ENCODE peak calls at places on chromosomes 7 and 10, in ten cellular contexts. One of them, this sample, is unnamed.

GRCh38 chr7:74544706-74545469 is 91.2 kb downstream of the GTF2IRD1 start:
- DNase-seq in brain microvascular endothelial cell: peak; percentile 52
- DNase-seq in activated CD8-positive, alpha-beta T cell treated with anti-CD3 and anti-CD28 coated beads for 36 hours: peak; percentile 53
- DNase-seq in neural crest cell: peak; percentile 21
- DNase-seq in IMR-90: peak; percentile 64
- DNase-seq in lower lobe of right lung: peak; percentile 56
- DNase-seq in lower leg skin: no peak
- DNase-seq in lung: no peak
- DNase-seq in Calu3: no peak
- DNase-seq in fibroblast of lung: peak; percentile 36
- DNase-seq in this sample: peak; percentile 36

GRCh38 chr10:46283217-46283944 is 3.4 kb upstream of the ANTXRL start:
- DNase-seq in brain microvascular endothelial cell: no peak
- DNase-seq in activated CD8-positive, alpha-beta T cell treated with anti-CD3 and anti-CD28 coated beads for 36 hours: no peak
- DNase-seq in neural crest cell: no peak
- DNase-seq in IMR-90: no peak
- DNase-seq in lower lobe of right lung: no peak
- DNase-seq in lower leg skin: no peak
- DNase-seq in lung: no peak
- DNase-seq in Calu3: no peak
- DNase-seq in fibroblast of lung: peak; percentile 13
- DNase-seq in this sample: no peak

GRCh38 chr7:155709453-155709852 is 65.0 kb downstream of the RBM33 start:
- DNase-seq in brain microvascular endothelial cell: no peak
- DNase-seq in activated CD8-positive, alpha-beta T cell treated with anti-CD3 and anti-CD28 coated beads for 36 hours: no peak
- DNase-seq in neural crest cell: no peak
- DNase-seq in IMR-90: no peak
- DNase-seq in lower lobe of right lung: no peak
- DNase-seq in lower leg skin: no peak
- DNase-seq in lung: no peak
- DNase-seq in Calu3: no peak
- DNase-seq in fibroblast of lung: no peak
- DNase-seq in this sample: no peak

GRCh38 chr10:14750900-14751575 is 23.7 kb downstream of the FAM107B start:
- DNase-seq in brain microvascular endothelial cell: no peak
- DNase-seq in activated CD8-positive, alpha-beta T cell treated with anti-CD3 and anti-CD28 coated beads for 36 hours: no peak
- DNase-seq in neural crest cell: no peak
- DNase-seq in IMR-90: no peak
- DNase-seq in lower lobe of right lung: no peak
- DNase-seq in lower leg skin: no peak
- DNase-seq in lung: no peak
- DNase-seq in Calu3: no peak
- DNase-seq in fibroblast of lung: no peak
- DNase-seq in this sample: peak; percentile 10

GRCh38 chr7:36289833-36290661 is 99.6 kb upstream of the ANLN start:
- DNase-seq in brain microvascular endothelial cell: no peak
- DNase-seq in activated CD8-positive, alpha-beta T cell treated with anti-CD3 and anti-CD28 coated beads for 36 hours: no peak
- DNase-seq in neural crest cell: no peak
- DNase-seq in IMR-90: no peak
- DNase-seq in lower lobe of right lung: no peak
- DNase-seq in lower leg skin: no peak
- DNase-seq in lung: peak; percentile 60
- DNase-seq in Calu3: peak; percentile 93
- DNase-seq in fibroblast of lung: peak; percentile 46
- DNase-seq in this sample: no peak

GRCh38 chr10:95783741-95784140 is 27.8 kb downstream of the ENTPD1 start:
- DNase-seq in brain microvascular endothelial cell: no peak
- DNase-seq in activated CD8-positive, alpha-beta T cell treated with anti-CD3 and anti-CD28 coated beads for 36 hours: no peak
- DNase-seq in neural crest cell: no peak
- DNase-seq in IMR-90: no peak
- DNase-seq in lower lobe of right lung: no peak
- DNase-seq in lower leg skin: no peak
- DNase-seq in lung: no peak
- DNase-seq in Calu3: no peak
- DNase-seq in fibroblast of lung: no peak
- DNase-seq in this sample: no peak

GRCh38 chr10:15787426-15787825 is 67.7 kb upstream of the ITGA8 start:
- DNase-seq in brain microvascular endothelial cell: no peak
- DNase-seq in activated CD8-positive, alpha-beta T cell treated with anti-CD3 and anti-CD28 coated beads for 36 hours: no peak
- DNase-seq in neural crest cell: no peak
- DNase-seq in IMR-90: no peak
- DNase-seq in lower lobe of right lung: no peak
- DNase-seq in lower leg skin: no peak
- DNase-seq in lung: no peak
- DNase-seq in Calu3: no peak
- DNase-seq in fibroblast of lung: no peak
- DNase-seq in this sample: no peak

GRCh38 chr10:31697271-31698168 is 231.1 kb downstream of the ARHGAP12 start:
- DNase-seq in brain microvascular endothelial cell: peak; percentile 86
- DNase-seq in activated CD8-positive, alpha-beta T cell treated with anti-CD3 and anti-CD28 coated beads for 36 hours: no peak
- DNase-seq in neural crest cell: no peak
- DNase-seq in IMR-90: peak; percentile 85
- DNase-seq in lower lobe of right lung: peak; percentile 78
- DNase-seq in lower leg skin: peak; percentile 83
- DNase-seq in lung: peak; percentile 68
- DNase-seq in Calu3: no peak
- DNase-seq in fibroblast of lung: peak; percentile 86
- DNase-seq in this sample: no peak

GRCh38 chr7:5425507-5426225 is 2.0 kb upstream of the TNRC18 start:
- DNase-seq in brain microvascular endothelial cell: peak; percentile 72
- DNase-seq in activated CD8-positive, alpha-beta T cell treated with anti-CD3 and anti-CD28 coated beads for 36 hours: no peak
- DNase-seq in neural crest cell: peak; percentile 61
- DNase-seq in IMR-90: peak; percentile 89
- DNase-seq in lower lobe of right lung: peak; percentile 86
- DNase-seq in lower leg skin: peak; percentile 77
- DNase-seq in lung: peak; percentile 74
- DNase-seq in Calu3: peak; percentile 74
- DNase-seq in fibroblast of lung: peak; percentile 86
- DNase-seq in this sample: peak; percentile 67

GRCh38 chr7:132739271-132739955 is 163.1 kb upstream of the PLXNA4 start:
- DNase-seq in brain microvascular endothelial cell: peak; percentile 81
- DNase-seq in activated CD8-positive, alpha-beta T cell treated with anti-CD3 and anti-CD28 coated beads for 36 hours: no peak
- DNase-seq in neural crest cell: no peak
- DNase-seq in IMR-90: peak; percentile 93
- DNase-seq in lower lobe of right lung: no peak
- DNase-seq in lower leg skin: peak; percentile 36
- DNase-seq in lung: no peak
- DNase-seq in Calu3: no peak
- DNase-seq in fibroblast of lung: peak; percentile 99
- DNase-seq in this sample: no peak

GRCh38 chr10:10869592-10869991 is 148.1 kb upstream of the CELF2 start:
- DNase-seq in brain microvascular endothelial cell: peak; percentile 80
- DNase-seq in activated CD8-positive, alpha-beta T cell treated with anti-CD3 and anti-CD28 coated beads for 36 hours: no peak
- DNase-seq in neural crest cell: no peak
- DNase-seq in IMR-90: peak; percentile 23
- DNase-seq in lower lobe of right lung: no peak
- DNase-seq in lower leg skin: no peak
- DNase-seq in lung: no peak
- DNase-seq in Calu3: no peak
- DNase-seq in fibroblast of lung: peak; percentile 78
- DNase-seq in this sample: no peak

GRCh38 chr7:106823631-106824030 is 41.5 kb upstream of the PIK3CG start:
- DNase-seq in brain microvascular endothelial cell: no peak
- DNase-seq in activated CD8-positive, alpha-beta T cell treated with anti-CD3 and anti-CD28 coated beads for 36 hours: no peak
- DNase-seq in neural crest cell: peak; percentile 6
- DNase-seq in IMR-90: peak; percentile 37
- DNase-seq in lower lobe of right lung: no peak
- DNase-seq in lower leg skin: no peak
- DNase-seq in lung: no peak
- DNase-seq in Calu3: peak; percentile 73
- DNase-seq in fibroblast of lung: peak; percentile 35
- DNase-seq in this sample: no peak

GRCh38 chr7:80499350-80499955 is 12.4 kb downstream of the GNAT3 start:
- DNase-seq in brain microvascular endothelial cell: peak; percentile 97
- DNase-seq in activated CD8-positive, alpha-beta T cell treated with anti-CD3 and anti-CD28 coated beads for 36 hours: no peak
- DNase-seq in neural crest cell: no peak
- DNase-seq in IMR-90: peak; percentile 95
- DNase-seq in lower lobe of right lung: peak; percentile 48
- DNase-seq in lower leg skin: peak; percentile 77
- DNase-seq in lung: peak; percentile 61
- DNase-seq in Calu3: peak; percentile 50
- DNase-seq in fibroblast of lung: peak; percentile 96
- DNase-seq in this sample: no peak

GRCh38 chr7:31729195-31729804 is 42.3 kb downstream of the PPP1R17 start:
- DNase-seq in brain microvascular endothelial cell: no peak
- DNase-seq in activated CD8-positive, alpha-beta T cell treated with anti-CD3 and anti-CD28 coated beads for 36 hours: no peak
- DNase-seq in neural crest cell: no peak
- DNase-seq in IMR-90: no peak
- DNase-seq in lower lobe of right lung: no peak
- DNase-seq in lower leg skin: no peak
- DNase-seq in lung: no peak
- DNase-seq in Calu3: no peak
- DNase-seq in fibroblast of lung: no peak
- DNase-seq in this sample: no peak

GRCh38 chr10:128097783-128098182 is 28.4 kb downstream of the MKI67 start:
- DNase-seq in brain microvascular endothelial cell: peak; percentile 9
- DNase-seq in activated CD8-positive, alpha-beta T cell treated with anti-CD3 and anti-CD28 coated beads for 36 hours: no peak
- DNase-seq in neural crest cell: no peak
- DNase-seq in IMR-90: no peak
- DNase-seq in lower lobe of right lung: no peak
- DNase-seq in lower leg skin: no peak
- DNase-seq in lung: no peak
- DNase-seq in Calu3: no peak
- DNase-seq in fibroblast of lung: peak; percentile 39
- DNase-seq in this sample: no peak

GRCh38 chr7:127189885-127190284 is 62.9 kb downstream of the GRM8 start:
- DNase-seq in brain microvascular endothelial cell: no peak
- DNase-seq in activated CD8-positive, alpha-beta T cell treated with anti-CD3 and anti-CD28 coated beads for 36 hours: no peak
- DNase-seq in neural crest cell: no peak
- DNase-seq in IMR-90: no peak
- DNase-seq in lower lobe of right lung: no peak
- DNase-seq in lower leg skin: no peak
- DNase-seq in lung: no peak
- DNase-seq in Calu3: no peak
- DNase-seq in fibroblast of lung: no peak
- DNase-seq in this sample: no peak

GRCh38 chr7:51658684-51659083 is 342.1 kb upstream of the COBL start:
- DNase-seq in brain microvascular endothelial cell: no peak
- DNase-seq in activated CD8-positive, alpha-beta T cell treated with anti-CD3 and anti-CD28 coated beads for 36 hours: no peak
- DNase-seq in neural crest cell: no peak
- DNase-seq in IMR-90: no peak
- DNase-seq in lower lobe of right lung: no peak
- DNase-seq in lower leg skin: no peak
- DNase-seq in lung: no peak
- DNase-seq in Calu3: no peak
- DNase-seq in fibroblast of lung: no peak
- DNase-seq in this sample: no peak
- TF ChIP-seq CTCF in brain microvascular endothelial cell: no peak
- TF ChIP-seq CTCF in activated CD8-positive, alpha-beta T cell treated with anti-CD3 and anti-CD28 coated beads for 36 hours: no peak
- TF ChIP-seq CTCF in neural crest cell: no peak
- TF ChIP-seq CTCF in IMR-90: no peak
- TF ChIP-seq CTCF in lower lobe of right lung: no peak
- TF ChIP-seq CTCF in lower leg skin: no peak
- TF ChIP-seq CTCF in lung: no peak
- TF ChIP-seq CTCF in Calu3: no peak
- TF ChIP-seq CTCF in fibroblast of lung: no peak
- TF ChIP-seq CTCF in this sample: no peak

GRCh38 chr7:135147899-135148721 is at the start of gene TMEM140:
- DNase-seq in brain microvascular endothelial cell: peak; percentile 66
- DNase-seq in activated CD8-positive, alpha-beta T cell treated with anti-CD3 and anti-CD28 coated beads for 36 hours: peak; percentile 74
- DNase-seq in neural crest cell: no peak
- DNase-seq in IMR-90: peak; percentile 64
- DNase-seq in lower lobe of right lung: no peak
- DNase-seq in lower leg skin: no peak
- DNase-seq in lung: no peak
- DNase-seq in Calu3: no peak
- DNase-seq in fibroblast of lung: no peak
- DNase-seq in this sample: no peak
- TF ChIP-seq CTCF in brain microvascular endothelial cell: no peak
- TF ChIP-seq CTCF in activated CD8-positive, alpha-beta T cell treated with anti-CD3 and anti-CD28 coated beads for 36 hours: no peak
- TF ChIP-seq CTCF in neural crest cell: no peak
- TF ChIP-seq CTCF in IMR-90: no peak
- TF ChIP-seq CTCF in lower lobe of right lung: peak; percentile 14
- TF ChIP-seq CTCF in lower leg skin: no peak
- TF ChIP-seq CTCF in lung: no peak
- TF ChIP-seq CTCF in Calu3: no peak
- TF ChIP-seq CTCF in fibroblast of lung: peak; percentile 5
- TF ChIP-seq CTCF in this sample: no peak

GRCh38 chr7:40148671-40149070 is 13.9 kb downstream of the SUGCT start:
- DNase-seq in brain microvascular endothelial cell: no peak
- DNase-seq in activated CD8-positive, alpha-beta T cell treated with anti-CD3 and anti-CD28 coated beads for 36 hours: no peak
- DNase-seq in neural crest cell: no peak
- DNase-seq in IMR-90: no peak
- DNase-seq in lower lobe of right lung: no peak
- DNase-seq in lower leg skin: no peak
- DNase-seq in lung: no peak
- DNase-seq in Calu3: no peak
- DNase-seq in fibroblast of lung: no peak
- DNase-seq in this sample: no peak

GRCh38 chr7:40151504-40151903 is 16.7 kb downstream of the SUGCT start:
- DNase-seq in brain microvascular endothelial cell: no peak
- DNase-seq in activated CD8-positive, alpha-beta T cell treated with anti-CD3 and anti-CD28 coated beads for 36 hours: no peak
- DNase-seq in neural crest cell: no peak
- DNase-seq in IMR-90: no peak
- DNase-seq in lower lobe of right lung: no peak
- DNase-seq in lower leg skin: no peak
- DNase-seq in lung: no peak
- DNase-seq in Calu3: no peak
- DNase-seq in fibroblast of lung: no peak
- DNase-seq in this sample: no peak

GRCh38 chr7:40147371-40148246 is 12.8 kb downstream of the SUGCT start:
- DNase-seq in brain microvascular endothelial cell: peak; percentile 21
- DNase-seq in activated CD8-positive, alpha-beta T cell treated with anti-CD3 and anti-CD28 coated beads for 36 hours: no peak
- DNase-seq in neural crest cell: no peak
- DNase-seq in IMR-90: no peak
- DNase-seq in lower lobe of right lung: no peak
- DNase-seq in lower leg skin: no peak
- DNase-seq in lung: no peak
- DNase-seq in Calu3: no peak
- DNase-seq in fibroblast of lung: peak; percentile 69
- DNase-seq in this sample: peak; percentile 21
- TF ChIP-seq CTCF in brain microvascular endothelial cell: peak; percentile 33
- TF ChIP-seq CTCF in activated CD8-positive, alpha-beta T cell treated with anti-CD3 and anti-CD28 coated beads for 36 hours: no peak
- TF ChIP-seq CTCF in neural crest cell: no peak
- TF ChIP-seq CTCF in IMR-90: no peak
- TF ChIP-seq CTCF in lower lobe of right lung: no peak
- TF ChIP-seq CTCF in lower leg skin: no peak
- TF ChIP-seq CTCF in lung: no peak
- TF ChIP-seq CTCF in Calu3: peak; percentile 31
- TF ChIP-seq CTCF in fibroblast of lung: no peak
- TF ChIP-seq CTCF in this sample: no peak

DNA sequence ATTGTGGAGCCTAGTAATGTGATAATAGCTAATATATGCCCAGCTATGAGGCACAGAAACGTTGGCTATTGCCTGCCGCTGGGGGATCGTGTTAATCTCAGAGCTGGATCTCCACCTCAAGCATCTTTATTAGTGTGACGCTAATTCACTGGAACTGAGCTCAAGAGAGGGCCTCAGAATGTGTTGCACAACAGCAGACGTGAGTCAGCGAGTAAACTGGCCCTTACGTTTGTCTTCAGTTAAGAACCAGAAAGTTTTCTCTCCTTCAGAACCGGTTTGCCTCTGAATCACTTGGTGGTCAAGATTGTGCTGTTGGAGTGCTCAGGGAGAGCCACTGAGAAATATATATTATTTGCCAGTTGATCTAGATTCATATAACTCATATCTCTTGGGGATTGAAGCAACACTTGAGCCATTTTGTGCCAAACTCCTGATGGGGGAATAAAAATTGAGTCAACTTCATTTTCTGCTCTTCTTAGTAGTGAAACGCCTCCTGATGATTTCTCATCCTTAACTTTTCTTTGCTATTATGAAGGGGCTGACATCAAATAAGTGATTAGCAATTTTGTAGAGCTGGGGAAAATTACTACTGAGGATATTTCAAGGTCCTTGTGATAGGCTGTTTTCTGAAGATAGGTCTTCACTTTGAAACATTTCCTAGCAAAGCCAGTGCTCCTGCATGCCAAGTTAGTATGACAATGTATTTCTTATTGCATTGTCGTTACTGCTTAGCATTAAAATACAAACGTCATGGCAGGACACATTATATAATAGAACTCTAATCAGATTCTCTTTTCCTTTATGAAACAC is 22.3 kb downstream of the BZW2 start:
- DNase-seq in brain microvascular endothelial cell: peak; percentile 99
- DNase-seq in activated CD8-positive, alpha-beta T cell treated with anti-CD3 and anti-CD28 coated beads for 36 hours: no peak
- DNase-seq in neural crest cell: no peak
- DNase-seq in IMR-90: peak; percentile 100
- DNase-seq in lower lobe of right lung: peak; percentile 74
- DNase-seq in lower leg skin: peak; percentile 73
- DNase-seq in lung: peak; percentile 80
- DNase-seq in Calu3: peak; percentile 89
- DNase-seq in fibroblast of lung: peak; percentile 100
- DNase-seq in this sample: no peak
- TF ChIP-seq CTCF in brain microvascular endothelial cell: peak; percentile 47
- TF ChIP-seq CTCF in activated CD8-positive, alpha-beta T cell treated with anti-CD3 and anti-CD28 coated beads for 36 hours: no peak
- TF ChIP-seq CTCF in neural crest cell: no peak
- TF ChIP-seq CTCF in IMR-90: peak; percentile 29
- TF ChIP-seq CTCF in lower lobe of right lung: no peak
- TF ChIP-seq CTCF in lower leg skin: no peak
- TF ChIP-seq CTCF in lung: no peak
- TF ChIP-seq CTCF in Calu3: no peak
- TF ChIP-seq CTCF in fibroblast of lung: no peak
- TF ChIP-seq CTCF in this sample: no peak